ENCODE peak calls at places on chromosome 5, in seven cellular contexts. One of them, this sample, is unnamed.

GRCh38 chr5:127785098-127785927 is 82.1 kb downstream of the CCDC192 start:
- DNase-seq in keratinocyte: peak
- DNase-seq in NCI-H1417: no peak
- DNase-seq in Jurkat, Clone E6-1: peak
- DNase-seq in psoas muscle: no peak
- DNase-seq in MCF 10A: peak
- DNase-seq in stimulated activated CD8-positive, alpha-beta memory T cell treated with anti-CD3 and anti-CD28 coated beads, Interleukin-2, amount 100 ng/mL, for 1 hour: no peak
- DNase-seq in this sample: peak

GRCh38 chr5:134648425-134649162 is at the start of gene SEC24A:
- DNase-seq in keratinocyte: peak
- DNase-seq in NCI-H1417: peak
- DNase-seq in psoas muscle: peak
- DNase-seq in Jurkat, Clone E6-1: peak
- DNase-seq in MCF 10A: peak
- DNase-seq in stimulated activated CD8-positive, alpha-beta memory T cell treated with anti-CD3 and anti-CD28 coated beads, Interleukin-2, amount 100 ng/mL, for 1 hour: peak
- DNase-seq in this sample: peak

GRCh38 chr5:142152383-142152730 is 43.8 kb downstream of the NDFIP1 start:
- DNase-seq in Jurkat, Clone E6-1: no peak
- DNase-seq in keratinocyte: no peak
- DNase-seq in psoas muscle: no peak
- DNase-seq in MCF 10A: no peak
- DNase-seq in NCI-H1417: no peak
- DNase-seq in stimulated activated CD8-positive, alpha-beta memory T cell treated with anti-CD3 and anti-CD28 coated beads, Interleukin-2, amount 100 ng/mL, for 1 hour: no peak
- DNase-seq in this sample: no peak

GRCh38 chr5:64323591-64323990 is 157.9 kb downstream of the RNF180 start:
- DNase-seq in stimulated activated CD8-positive, alpha-beta memory T cell treated with anti-CD3 and anti-CD28 coated beads, Interleukin-2, amount 100 ng/mL, for 1 hour: no peak
- DNase-seq in keratinocyte: no peak
- DNase-seq in Jurkat, Clone E6-1: no peak
- DNase-seq in NCI-H1417: no peak
- DNase-seq in psoas muscle: no peak
- DNase-seq in MCF 10A: no peak
- DNase-seq in this sample: no peak

GRCh38 chr5:36442796-36443195 is 141.1 kb upstream of the RANBP3L start:
- DNase-seq in NCI-H1417: no peak
- DNase-seq in Jurkat, Clone E6-1: peak
- DNase-seq in stimulated activated CD8-positive, alpha-beta memory T cell treated with anti-CD3 and anti-CD28 coated beads, Interleukin-2, amount 100 ng/mL, for 1 hour: no peak
- DNase-seq in keratinocyte: no peak
- DNase-seq in psoas muscle: no peak
- DNase-seq in MCF 10A: peak
- DNase-seq in this sample: no peak

GRCh38 chr5:92641031-92641962 is 939.7 kb downstream of the NR2F1-AS1 start:
- DNase-seq in NCI-H1417: peak
- DNase-seq in psoas muscle: no peak
- DNase-seq in Jurkat, Clone E6-1: no peak
- DNase-seq in stimulated activated CD8-positive, alpha-beta memory T cell treated with anti-CD3 and anti-CD28 coated beads, Interleukin-2, amount 100 ng/mL, for 1 hour: no peak
- DNase-seq in MCF 10A: peak
- DNase-seq in keratinocyte: no peak
- DNase-seq in this sample: no peak

GRCh38 chr5:172910828-172911627 is 48.2 kb upstream of the RPL26L1 start:
- DNase-seq in MCF 10A: peak
- DNase-seq in psoas muscle: peak
- DNase-seq in stimulated activated CD8-positive, alpha-beta memory T cell treated with anti-CD3 and anti-CD28 coated beads, Interleukin-2, amount 100 ng/mL, for 1 hour: no peak
- DNase-seq in NCI-H1417: no peak
- DNase-seq in Jurkat, Clone E6-1: no peak
- DNase-seq in keratinocyte: no peak
- DNase-seq in this sample: no peak

GRCh38 chr5:2726366-2726765 is 25.1 kb downstream of the IRX2 start:
- DNase-seq in NCI-H1417: no peak
- DNase-seq in stimulated activated CD8-positive, alpha-beta memory T cell treated with anti-CD3 and anti-CD28 coated beads, Interleukin-2, amount 100 ng/mL, for 1 hour: no peak
- DNase-seq in MCF 10A: no peak
- DNase-seq in psoas muscle: no peak
- DNase-seq in keratinocyte: no peak
- DNase-seq in Jurkat, Clone E6-1: no peak
- DNase-seq in this sample: no peak

GRCh38 chr5:150862070-150862469 is 15.7 kb downstream of the IRGM start:
- DNase-seq in Jurkat, Clone E6-1: no peak
- DNase-seq in MCF 10A: no peak
- DNase-seq in psoas muscle: no peak
- DNase-seq in stimulated activated CD8-positive, alpha-beta memory T cell treated with anti-CD3 and anti-CD28 coated beads, Interleukin-2, amount 100 ng/mL, for 1 hour: no peak
- DNase-seq in NCI-H1417: no peak
- DNase-seq in keratinocyte: no peak
- DNase-seq in this sample: no peak

This sample was measured in AG04449.